ENCODE peak calls at places on chromosomes 7 and 10, in five cellular contexts. H, S, P, N and G are unnamed samples.

GRCh38 chr7:139896288-139896687 is 67.2 kb downstream of the TBXAS1 start:
- DNase-seq in H (no peak), S (no peak), P (no peak), N (no peak), G (no peak)

GRCh38 chr7:11170160-11170559 is 196.5 kb downstream of the PHF14 start:
- DNase-seq in H (no peak), S (no peak), P (no peak), N (no peak), G (no peak)

GRCh38 chr10:77526861-77527617 is 110.6 kb downstream of the KCNMA1 start:
- DNase-seq in H (no peak), S (no peak), P (no peak), N (no peak), G (no peak)

GRCh38 chr7:33726582-33726981 is 178.8 kb upstream of the BMPER start:
- DNase-seq in H (peak), S (no peak), P (peak), N (no peak), G (no peak)

GRCh38 chr10:101031796-101032636 is 982 bp downstream of the SFXN3 start:
- DNase-seq in H (no peak), S (no peak), P (peak), N (peak), G (peak)

GRCh38 chr7:102938679-102939078 is 25.9 kb downstream of the LRRC17 start:
- DNase-seq in H (no peak), S (no peak), P (no peak), N (no peak), G (no peak)

GRCh38 chr7:35849158-35849831 is 48.4 kb downstream of the SEPTIN7 start:
- DNase-seq in H (no peak), S (no peak), P (peak), N (no peak), G (no peak)

GRCh38 chr7:27188666-27189559 is 3.9 kb upstream of the HOXA11 start:
- DNase-seq in H (no peak), S (no peak), P (peak), N (no peak), G (no peak)

GRCh38 chr10:11285171-11285570 is 267.5 kb downstream of the CELF2 start:
- DNase-seq in H (no peak), S (no peak), P (peak), N (no peak), G (peak)

GRCh38 chr7:25541064-25541463 is 312.8 kb upstream of the NPVF start:
- DNase-seq in H (no peak), S (no peak), P (no peak), N (no peak), G (no peak)

GRCh38 chr7:24742764-24743163 is 14.5 kb downstream of the GSDME start:
- DNase-seq in H (no peak), S (no peak), P (no peak), N (no peak), G (no peak)